ENCODE peak calls at places on chromosome 21, in nine cellular contexts. P is memory B cell, Y is NCI-H1436 treated with DMSO at 0.1 percent for 48 hours, X is EL, L is T-cell, H is AG04449, W is stromal cell of bone marrow, E is anterior cingulate cortex, F is WTC11. K is an unnamed sample.
A peak's percentile ranks its signal among the peaks of the same experiment; 100 is the strongest.

GRCh38 chr21:41121785-41122415 is 46.1 kb upstream of the BACE2 start:
- DNase-seq in P (peak; percentile 74), Y (no peak), X (peak; percentile 76), L (peak; percentile 15), H (peak; percentile 29), W (peak; percentile 52), E (peak; percentile 69), F (peak; percentile 90), K (no peak)

GRCh38 chr21:41325138-41325537 is 8.5 kb downstream of the FAM3B start:
- DNase-seq in P (no peak), Y (no peak), X (no peak), L (no peak), H (no peak), W (no peak), E (no peak), F (no peak), K (no peak)

GRCh38 chr21:34021726-34022125 is 51.7 kb upstream of the MRPS6 start:
- DNase-seq in P (no peak), Y (no peak), X (no peak), L (no peak), H (no peak), W (no peak), E (no peak), F (no peak), K (no peak)

GRCh38 chr21:45874716-45875415 is 106.7 kb upstream of the COL6A1 start:
- DNase-seq in P (no peak), Y (no peak), X (peak; percentile 98), L (no peak), H (peak; percentile 90), W (peak; percentile 90), E (no peak), F (no peak), K (peak; percentile 97)

GRCh38 chr21:42236014-42236413 is 17.1 kb downstream of the ABCG1 start:
- DNase-seq in P (no peak), Y (no peak), X (no peak), L (no peak), H (no peak), W (no peak), E (no peak), F (no peak), K (no peak)

GRCh38 chr21:26788783-26789182 is 56.4 kb downstream of the ADAMTS1 start:
- DNase-seq in P (no peak), Y (no peak), X (no peak), L (no peak), H (no peak), W (no peak), E (no peak), F (no peak), K (no peak)

GRCh38 chr21:41926068-41926806 is 27.6 kb downstream of the C2CD2 start:
- DNase-seq in P (no peak), Y (no peak), X (peak; percentile 45), L (no peak), H (no peak), W (no peak), E (no peak), F (peak; percentile 30), K (no peak)

GRCh38 chr21:32578107-32578691 is 7.1 kb downstream of the TCP10L start:
- DNase-seq in P (no peak), Y (no peak), X (peak; percentile 14), L (no peak), H (no peak), W (no peak), E (no peak), F (peak; percentile 72), K (no peak)

GRCh38 chr21:27060190-27060589 is 93.3 kb upstream of the ADAMTS5 start:
- DNase-seq in P (no peak), Y (no peak), X (peak; percentile 48), L (no peak), H (no peak), W (peak; percentile 43), E (no peak), F (no peak), K (no peak)

K was measured in brain pericyte.